ENCODE peak calls at places on chromosomes 12 and 14, in five cellular contexts. One of them, this sample, is unnamed.

GRCh38 chr12:119835068-119835467 is 42.1 kb downstream of the CIT start:
- DNase-seq in A549: peak
- DNase-seq in HCT116: no peak
- DNase-seq in GM23338: peak
- DNase-seq in GM12878: no peak
- DNase-seq in this sample: no peak

GRCh38 chr12:100267603-100268281 is 765 bp downstream of the SCYL2 start:
- DNase-seq in GM23338: peak
- DNase-seq in HCT116: no peak
- DNase-seq in A549: no peak
- DNase-seq in GM12878: no peak
- DNase-seq in this sample: peak

GRCh38 chr14:31971612-31972011 is 105.5 kb upstream of the ARHGAP5 start:
- DNase-seq in GM12878: no peak
- DNase-seq in GM23338: no peak
- DNase-seq in HCT116: no peak
- DNase-seq in A549: no peak
- DNase-seq in this sample: no peak

GRCh38 chr14:77241955-77242354 is 29.1 kb downstream of the NGB start:
- DNase-seq in HCT116: no peak
- DNase-seq in GM12878: no peak
- DNase-seq in A549: no peak
- DNase-seq in GM23338: no peak
- DNase-seq in this sample: no peak

GRCh38 chr14:91934554-91935285 is 12.8 kb downstream of the FBLN5 start:
- DNase-seq in HCT116: no peak
- DNase-seq in GM23338: no peak
- DNase-seq in A549: no peak
- DNase-seq in GM12878: no peak
- DNase-seq in this sample: no peak

GRCh38 chr14:63039800-63040380 is 5.4 kb downstream of the KCNH5 start:
- DNase-seq in GM23338: peak
- DNase-seq in HCT116: no peak
- DNase-seq in GM12878: no peak
- DNase-seq in A549: peak
- DNase-seq in this sample: no peak

GRCh38 chr14:31926123-31926522 is 151.0 kb upstream of the ARHGAP5 start:
- DNase-seq in HCT116: peak
- DNase-seq in GM12878: no peak
- DNase-seq in GM23338: peak
- DNase-seq in A549: peak
- DNase-seq in this sample: no peak

GRCh38 chr14:23351681-23352505 is 794 bp downstream of the SLC22A17 start:
- DNase-seq in A549: no peak
- DNase-seq in GM12878: no peak
- DNase-seq in HCT116: no peak
- DNase-seq in GM23338: peak
- DNase-seq in this sample: no peak

GRCh38 chr14:105075364-105076295 is 10.4 kb upstream of the GPR132 start:
- DNase-seq in HCT116: no peak
- DNase-seq in GM23338: peak
- DNase-seq in GM12878: no peak
- DNase-seq in A549: no peak
- DNase-seq in this sample: peak

GRCh38 chr12:119444462-119445044 is 110.0 kb downstream of the CCDC60 start:
- DNase-seq in A549: peak
- DNase-seq in GM23338: peak
- DNase-seq in HCT116: peak
- DNase-seq in GM12878: peak
- DNase-seq in this sample: peak

GRCh38 chr12:10393291-10393690 is 3.5 kb upstream of the KLRK1 start:
- DNase-seq in GM23338: no peak
- DNase-seq in A549: no peak
- DNase-seq in HCT116: no peak
- DNase-seq in GM12878: no peak
- DNase-seq in this sample: no peak

GRCh38 chr14:104322531-104323466 is 184.4 kb downstream of the KIF26A start:
- DNase-seq in GM23338: no peak
- DNase-seq in HCT116: no peak
- DNase-seq in GM12878: no peak
- DNase-seq in A549: no peak
- DNase-seq in this sample: no peak

GRCh38 chr12:65894624-65895023 is 70.3 kb downstream of the HMGA2 start:
- DNase-seq in GM12878: no peak
- DNase-seq in HCT116: no peak
- DNase-seq in A549: no peak
- DNase-seq in GM23338: no peak
- DNase-seq in this sample: no peak

GRCh38 chr12:111943929-111944328 is 69.0 kb downstream of the TMEM116 start:
- DNase-seq in GM12878: no peak
- DNase-seq in HCT116: no peak
- DNase-seq in A549: no peak
- DNase-seq in GM23338: no peak
- DNase-seq in this sample: no peak

GRCh38 chr12:89238593-89238992 is 113.7 kb downstream of the DUSP6 start:
- DNase-seq in HCT116: no peak
- DNase-seq in A549: no peak
- DNase-seq in GM23338: no peak
- DNase-seq in GM12878: no peak
- DNase-seq in this sample: no peak

GRCh38 chr12:26339976-26340375 is 144.6 kb downstream of the SSPN start:
- DNase-seq in A549: no peak
- DNase-seq in HCT116: no peak
- DNase-seq in GM12878: no peak
- DNase-seq in GM23338: no peak
- DNase-seq in this sample: no peak

GRCh38 chr12:93776581-93777018 is 99.4 kb downstream of the CRADD start:
- DNase-seq in A549: no peak
- DNase-seq in HCT116: no peak
- DNase-seq in GM23338: no peak
- DNase-seq in GM12878: no peak
- DNase-seq in this sample: no peak

GRCh38 chr12:127054531-127054930 is 1212.4 kb upstream of the TMEM132C start:
- DNase-seq in GM12878: no peak
- DNase-seq in A549: no peak
- DNase-seq in GM23338: no peak
- DNase-seq in HCT116: no peak
- DNase-seq in this sample: no peak

GRCh38 chr14:88297306-88297705 is 25.8 kb downstream of the KCNK10 start:
- DNase-seq in HCT116: no peak
- DNase-seq in GM12878: no peak
- DNase-seq in A549: no peak
- DNase-seq in GM23338: no peak
- DNase-seq in this sample: no peak

GRCh38 chr12:49133014-49133413 is 1.8 kb upstream of the TUBA1B start:
- DNase-seq in A549: no peak
- DNase-seq in GM12878: no peak
- DNase-seq in GM23338: no peak
- DNase-seq in HCT116: no peak
- DNase-seq in this sample: no peak

GRCh38 chr12:20212036-20212435 is 156.3 kb upstream of the PDE3A start:
- DNase-seq in A549: peak
- DNase-seq in GM23338: no peak
- DNase-seq in HCT116: no peak
- DNase-seq in GM12878: no peak
- DNase-seq in this sample: no peak

GRCh38 chr14:57382283-57382682 is 8.1 kb upstream of the NAA30 start:
- DNase-seq in GM23338: no peak
- DNase-seq in HCT116: no peak
- DNase-seq in GM12878: no peak
- DNase-seq in A549: peak
- DNase-seq in this sample: no peak

GRCh38 chr14:100295376-100296105 is 10.7 kb downstream of the SLC25A29 start:
- DNase-seq in GM23338: no peak
- DNase-seq in GM12878: no peak
- DNase-seq in HCT116: no peak
- DNase-seq in A549: no peak
- DNase-seq in this sample: no peak

GRCh38 chr14:35302211-35302528 is 10.0 kb downstream of the PSMA6 start:
- DNase-seq in HCT116: no peak
- DNase-seq in A549: no peak
- DNase-seq in GM23338: no peak
- DNase-seq in GM12878: no peak
- DNase-seq in this sample: no peak
- H3K27ac ChIP-seq in HCT116: no peak
- H3K27ac ChIP-seq in A549: no peak
- H3K27ac ChIP-seq in GM23338: no peak
- H3K27ac ChIP-seq in GM12878: peak
- H3K27ac ChIP-seq in this sample: no peak

DNA sequence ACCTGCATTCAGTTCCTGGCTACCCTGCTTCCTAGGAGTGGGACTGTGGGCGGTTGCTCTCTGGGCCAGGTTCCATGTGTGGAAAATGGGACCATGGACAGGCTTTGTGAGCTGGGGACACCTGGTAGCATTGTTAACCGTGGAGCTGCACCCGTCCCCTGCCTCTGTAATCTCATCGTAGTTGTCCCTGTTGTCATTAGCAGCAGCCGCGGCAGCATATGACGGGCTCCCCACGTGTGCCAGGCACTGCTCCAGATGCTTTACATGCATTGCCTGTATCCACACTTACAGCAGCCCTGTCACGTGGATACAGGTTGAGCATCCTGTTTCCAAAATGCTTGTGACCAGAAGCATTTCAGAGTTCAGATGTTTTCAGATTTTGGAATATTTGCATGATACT is 54.4 kb downstream of the ELK3 start:
- DNase-seq in HCT116: no peak
- DNase-seq in GM23338: no peak
- DNase-seq in A549: no peak
- DNase-seq in GM12878: no peak
- DNase-seq in this sample: no peak
- TF ChIP-seq REST in HCT116: no peak
- TF ChIP-seq REST in GM23338: no peak
- TF ChIP-seq REST in A549: no peak
- TF ChIP-seq REST in GM12878: no peak
- TF ChIP-seq REST in this sample: no peak

DNA sequence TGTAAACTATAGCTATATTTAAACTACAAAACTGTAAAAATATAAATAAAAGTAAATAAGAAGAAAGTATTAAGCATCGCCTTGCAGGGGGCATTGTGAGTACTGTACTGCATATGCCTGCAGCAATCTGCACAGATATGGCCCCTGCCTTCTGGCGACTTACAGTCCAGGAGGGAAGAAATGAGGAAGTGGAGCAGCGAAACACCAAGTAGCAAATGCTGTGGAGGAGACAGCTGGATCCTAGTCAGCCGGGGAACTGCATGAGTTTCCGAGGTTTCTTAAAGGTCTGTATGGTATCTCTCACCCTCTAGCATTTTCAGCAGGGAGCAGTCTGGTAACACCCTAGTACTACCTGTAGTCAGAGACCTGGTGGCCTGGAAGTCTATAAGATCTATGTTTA is 256.9 kb downstream of the CACNA1C start:
- DNase-seq in GM23338: no peak
- DNase-seq in A549: no peak
- DNase-seq in GM12878: no peak
- DNase-seq in HCT116: no peak
- DNase-seq in this sample: no peak
- H3K27ac ChIP-seq in GM23338: no peak
- H3K27ac ChIP-seq in A549: no peak
- H3K27ac ChIP-seq in GM12878: no peak
- H3K27ac ChIP-seq in HCT116: no peak
- H3K27ac ChIP-seq in this sample: no peak

DNA sequence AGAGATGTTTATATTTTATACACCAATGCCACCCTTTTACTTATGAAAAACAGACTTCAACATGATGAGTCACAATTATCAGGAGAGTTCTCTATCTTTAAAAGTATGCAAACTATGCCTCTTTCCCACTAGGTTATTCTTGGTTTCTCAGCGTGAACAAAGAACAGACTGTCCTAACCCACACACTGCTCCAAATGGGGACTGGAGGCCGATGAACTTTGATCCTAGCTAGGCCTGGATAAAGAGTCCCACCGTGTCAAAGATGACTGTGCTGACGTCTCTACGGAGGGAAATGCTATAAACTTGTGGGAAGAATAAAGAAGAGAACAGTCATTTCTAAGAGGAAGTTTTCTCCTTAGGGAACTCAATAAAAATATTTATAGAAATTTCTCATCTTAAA is 160.1 kb downstream of the EPS8 start:
- DNase-seq in GM12878: peak
- DNase-seq in HCT116: peak
- DNase-seq in A549: peak
- DNase-seq in GM23338: peak
- DNase-seq in this sample: no peak
- TF ChIP-seq REST in GM12878: no peak
- TF ChIP-seq REST in HCT116: no peak
- TF ChIP-seq REST in A549: no peak
- TF ChIP-seq REST in GM23338: no peak
- TF ChIP-seq REST in this sample: no peak

GRCh38 chr12:124512667-124513296 is 54.6 kb downstream of the NCOR2 start:
- DNase-seq in GM23338: peak
- DNase-seq in GM12878: no peak
- DNase-seq in HCT116: peak
- DNase-seq in A549: peak
- DNase-seq in this sample: no peak

GRCh38 chr12:124509676-124510300 is 57.6 kb downstream of the NCOR2 start:
- DNase-seq in A549: no peak
- DNase-seq in GM23338: no peak
- DNase-seq in GM12878: no peak
- DNase-seq in HCT116: no peak
- DNase-seq in this sample: peak

GRCh38 chr12:124510301-124510970 is 57.0 kb downstream of the NCOR2 start:
- DNase-seq in A549: peak
- DNase-seq in HCT116: no peak
- DNase-seq in GM12878: no peak
- DNase-seq in GM23338: peak
- DNase-seq in this sample: no peak

GRCh38 chr12:124513297-124513867 is 54.0 kb downstream of the NCOR2 start:
- DNase-seq in GM12878: no peak
- DNase-seq in GM23338: peak
- DNase-seq in A549: peak
- DNase-seq in HCT116: no peak
- DNase-seq in this sample: no peak

GRCh38 chr12:124511259-124511985 is 56.0 kb downstream of the NCOR2 start:
- DNase-seq in GM23338: no peak
- DNase-seq in GM12878: no peak
- DNase-seq in HCT116: no peak
- DNase-seq in A549: no peak
- DNase-seq in this sample: no peak
- H3K27ac ChIP-seq in GM23338: peak
- H3K27ac ChIP-seq in GM12878: no peak
- H3K27ac ChIP-seq in HCT116: no peak
- H3K27ac ChIP-seq in A549: peak
- H3K27ac ChIP-seq in this sample: no peak

GRCh38 chr12:54159140-54159539 is 29.6 kb downstream of the SMUG1 start:
- DNase-seq in A549: no peak
- DNase-seq in GM12878: peak
- DNase-seq in HCT116: peak
- DNase-seq in GM23338: peak
- DNase-seq in this sample: no peak
- TF ChIP-seq REST in A549: no peak
- TF ChIP-seq REST in GM12878: no peak
- TF ChIP-seq REST in HCT116: no peak
- TF ChIP-seq REST in GM23338: no peak
- TF ChIP-seq REST in this sample: no peak

GRCh38 chr14:50786821-50787464 is 44.0 kb downstream of the NIN start:
- DNase-seq in A549: no peak
- DNase-seq in GM12878: no peak
- DNase-seq in HCT116: no peak
- DNase-seq in GM23338: no peak
- DNase-seq in this sample: no peak
- H3K27ac ChIP-seq in A549: no peak
- H3K27ac ChIP-seq in GM12878: peak
- H3K27ac ChIP-seq in HCT116: no peak
- H3K27ac ChIP-seq in GM23338: no peak
- H3K27ac ChIP-seq in this sample: no peak

This sample was measured in HL-60.